ENCODE peak calls at places on chromosomes 13 and 19, in seven cellular contexts. Y, N, P, G, V, R and A are unnamed samples.

GRCh38 chr13:51066091-51066831 is 44.8 kb downstream of the C13orf42 start:
- DNase-seq in N (no peak), Y (no peak), V (peak; percentile 53), P (no peak), R (peak; percentile 44), G (no peak), A (peak; percentile 4)

GRCh38 chr19:38283261-38283660 is 18.9 kb downstream of the SPINT2 start:
- DNase-seq in V (no peak), R (no peak), G (no peak), P (no peak), Y (no peak), N (no peak), A (no peak)

GRCh38 chr19:58279042-58279924 is 528 bp downstream of the ZNF8 start:
- DNase-seq in P (peak; percentile 15), R (peak; percentile 86), G (peak; percentile 87), V (peak; percentile 78), Y (peak; percentile 75), N (no peak), A (peak; percentile 51)

GRCh38 chr13:45615501-45616101 is at the start of gene ERICH6B:
- DNase-seq in Y (peak; percentile 86), P (no peak), R (peak; percentile 67), V (peak; percentile 51), G (peak; percentile 83), N (peak; percentile 80), A (peak; percentile 7)

GRCh38 chr13:97542102-97542501 is 108.1 kb downstream of the RAP2A start:
- DNase-seq in P (no peak), Y (no peak), R (no peak), N (no peak), V (peak; percentile 30), G (no peak), A (peak; percentile 38)

GRCh38 chr19:28028881-28029280 is 1184.1 kb downstream of the UQCRFS1 start:
- DNase-seq in V (no peak), Y (no peak), P (no peak), N (no peak), G (no peak), R (no peak), A (no peak)

GRCh38 chr13:49399801-49400472 is 43.9 kb downstream of the CAB39L start:
- DNase-seq in Y (no peak), R (no peak), V (no peak), P (no peak), G (no peak), N (no peak), A (no peak)

GRCh38 chr19:41219924-41220567 is 1.0 kb downstream of the AXL start:
- DNase-seq in G (peak; percentile 68), N (no peak), V (peak; percentile 79), R (no peak), Y (no peak), P (no peak), A (peak; percentile 67)

GRCh38 chr13:49620170-49620621 is 8.1 kb upstream of the ARL11 start:
- DNase-seq in P (no peak), Y (no peak), R (no peak), G (no peak), V (no peak), N (no peak), A (no peak)

GRCh38 chr13:49927755-49928154 is 8.4 kb downstream of the SPRYD7 start:
- DNase-seq in P (no peak), R (no peak), Y (no peak), V (peak; percentile 6), G (no peak), N (no peak), A (peak; percentile 76)

GRCh38 chr13:30446122-30446500 is 19.6 kb downstream of the HMGB1 start:
- DNase-seq in P (no peak), V (no peak), N (no peak), Y (no peak), G (no peak), R (no peak), A (no peak)

GRCh38 chr13:30453727-30454126 is 12.0 kb downstream of the HMGB1 start:
- DNase-seq in P (no peak), R (no peak), V (peak; percentile 35), G (no peak), Y (no peak), N (no peak), A (peak; percentile 37)

GRCh38 chr13:30443957-30444404 is 21.7 kb downstream of the UBE2L5 start:
- DNase-seq in Y (no peak), N (no peak), R (no peak), G (no peak), V (no peak), P (no peak), A (no peak)

GRCh38 chr13:30450066-30450465 is 15.7 kb downstream of the HMGB1 start:
- DNase-seq in Y (no peak), V (no peak), R (no peak), G (no peak), P (peak; percentile 84), N (no peak), A (no peak)

DNA sequence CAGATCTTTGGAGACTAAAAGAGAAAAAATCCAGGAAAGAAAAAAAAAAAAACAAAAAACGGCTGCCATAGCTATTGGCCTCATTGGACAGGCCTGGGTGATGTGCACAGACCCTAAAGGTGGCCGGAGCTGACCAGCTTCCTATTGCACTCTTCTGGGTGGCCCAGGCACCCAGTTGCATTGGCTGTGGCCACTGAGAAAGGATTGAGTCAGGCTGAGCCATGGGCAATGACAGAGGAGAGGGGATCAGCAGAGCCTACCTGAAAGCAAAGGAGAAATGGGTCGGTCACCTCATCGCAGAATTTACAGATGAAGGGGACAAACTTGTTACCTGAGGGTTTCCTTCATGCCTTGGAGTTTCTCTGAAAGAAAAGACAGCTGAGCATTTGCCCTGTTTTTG is 17.3 kb downstream of the HMGB1 start:
- DNase-seq in N (no peak), P (no peak), G (no peak), V (no peak), R (no peak), Y (no peak), A (no peak)
- H2BK120ac ChIP-seq in N (no peak overlapping the region), P (no peak overlapping the region), G (no peak overlapping the region), V (peak overlapping the region; percentile 61), R (no peak overlapping the region), Y (no peak overlapping the region), A (no peak overlapping the region)

DNA sequence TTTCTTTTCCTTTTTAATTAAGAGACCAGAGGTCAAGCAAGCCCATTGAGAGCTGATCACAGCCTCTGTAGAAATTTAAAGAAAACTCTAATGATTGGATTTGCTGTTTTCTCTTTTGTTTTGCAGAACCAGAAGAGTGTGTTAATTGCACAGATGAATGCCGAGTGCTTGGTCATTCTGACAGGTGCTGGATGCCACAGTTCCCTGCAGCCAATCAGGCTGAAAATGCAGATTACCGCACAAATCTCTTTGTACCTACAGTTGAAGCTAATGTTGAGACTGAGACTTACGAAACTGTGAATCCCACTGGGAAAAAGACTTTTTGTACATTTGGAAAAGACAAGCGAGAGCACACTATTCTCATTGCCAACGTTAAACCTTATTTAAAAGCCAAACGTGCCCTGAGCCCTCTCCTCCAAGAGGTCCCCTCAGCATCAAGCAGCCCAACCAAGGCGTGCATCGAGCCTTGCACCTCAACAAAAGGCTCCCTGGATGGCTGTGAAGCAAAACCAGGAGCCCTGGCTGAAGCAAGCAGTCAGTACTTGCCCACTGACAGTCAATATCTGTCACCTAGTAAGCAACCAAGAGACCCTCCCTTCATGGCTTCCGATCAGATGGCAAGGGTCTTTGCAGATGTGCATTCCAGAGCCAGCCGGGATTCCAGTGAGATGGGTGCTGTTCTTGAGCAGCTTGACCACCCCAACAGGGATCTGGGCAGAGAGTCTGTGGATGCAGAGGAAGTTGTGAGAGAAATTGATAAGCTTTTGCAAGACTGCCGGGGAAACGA is 93.1 kb downstream of the PCDH17 start:
- DNase-seq in P (no peak), V (no peak), Y (peak; percentile 30), R (no peak), G (no peak), N (peak; percentile 73), A (no peak)
- H3K4me2 ChIP-seq in P (no peak overlapping the region), V (no peak overlapping the region), Y (no peak overlapping the region), R (peak overlapping the region; percentile 30), G (no peak overlapping the region), N (peak overlapping the region; percentile 12), A (no peak overlapping the region)

DNA sequence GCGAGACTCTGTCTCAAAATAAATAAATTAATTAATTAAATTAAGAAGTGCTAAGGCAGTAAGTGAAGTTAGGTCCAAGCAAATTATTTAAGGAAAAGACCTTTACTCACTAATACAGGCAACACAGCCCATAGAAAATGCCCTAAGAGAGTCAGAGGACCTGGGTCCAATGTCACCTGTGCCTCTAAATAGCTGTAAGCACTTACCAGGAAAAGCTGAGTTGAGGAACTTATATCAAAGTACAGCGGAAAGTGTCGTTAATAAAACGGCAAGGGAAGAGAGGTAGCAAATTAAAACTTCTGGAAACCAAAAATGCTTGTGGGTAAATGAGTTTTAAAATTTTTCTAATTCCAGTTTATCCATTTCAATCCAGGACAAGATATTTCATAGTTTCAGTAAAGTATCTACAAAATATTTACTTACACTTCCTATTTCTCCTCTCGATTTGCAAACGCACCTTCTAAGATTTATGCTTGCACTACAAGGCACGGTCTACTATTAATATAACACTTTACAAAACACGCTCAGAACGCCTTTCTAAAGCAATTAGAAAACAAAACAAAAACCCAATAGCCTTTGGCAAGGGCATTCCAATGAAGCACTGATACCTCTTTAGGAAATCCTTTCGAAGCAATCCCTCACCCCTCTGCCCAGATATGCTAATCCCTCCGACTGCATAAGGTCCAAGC is 967 bp downstream of the VPS36 start:
- DNase-seq in V (peak; percentile 19), N (no peak), Y (no peak), G (peak; percentile 4), P (no peak), R (no peak), A (no peak)
- H2BK120ac ChIP-seq in V (no peak overlapping the region), N (no peak overlapping the region), Y (no peak overlapping the region), G (no peak overlapping the region), P (no peak overlapping the region), R (no peak overlapping the region), A (peak overlapping the region; percentile 77)

GRCh38 chr19:2359992-2360875 is at the start of gene TMPRSS9:
- DNase-seq in N (no peak), Y (no peak), G (no peak), V (no peak), R (no peak), P (no peak), A (no peak)
- H3K4me2 ChIP-seq in N (peak within 1 kb of the TSS; percentile 14), Y (no peak within 1 kb of the TSS), G (no peak within 1 kb of the TSS), V (no peak within 1 kb of the TSS), R (peak within 1 kb of the TSS; percentile 33), P (no peak within 1 kb of the TSS), A (no peak within 1 kb of the TSS)

DNA sequence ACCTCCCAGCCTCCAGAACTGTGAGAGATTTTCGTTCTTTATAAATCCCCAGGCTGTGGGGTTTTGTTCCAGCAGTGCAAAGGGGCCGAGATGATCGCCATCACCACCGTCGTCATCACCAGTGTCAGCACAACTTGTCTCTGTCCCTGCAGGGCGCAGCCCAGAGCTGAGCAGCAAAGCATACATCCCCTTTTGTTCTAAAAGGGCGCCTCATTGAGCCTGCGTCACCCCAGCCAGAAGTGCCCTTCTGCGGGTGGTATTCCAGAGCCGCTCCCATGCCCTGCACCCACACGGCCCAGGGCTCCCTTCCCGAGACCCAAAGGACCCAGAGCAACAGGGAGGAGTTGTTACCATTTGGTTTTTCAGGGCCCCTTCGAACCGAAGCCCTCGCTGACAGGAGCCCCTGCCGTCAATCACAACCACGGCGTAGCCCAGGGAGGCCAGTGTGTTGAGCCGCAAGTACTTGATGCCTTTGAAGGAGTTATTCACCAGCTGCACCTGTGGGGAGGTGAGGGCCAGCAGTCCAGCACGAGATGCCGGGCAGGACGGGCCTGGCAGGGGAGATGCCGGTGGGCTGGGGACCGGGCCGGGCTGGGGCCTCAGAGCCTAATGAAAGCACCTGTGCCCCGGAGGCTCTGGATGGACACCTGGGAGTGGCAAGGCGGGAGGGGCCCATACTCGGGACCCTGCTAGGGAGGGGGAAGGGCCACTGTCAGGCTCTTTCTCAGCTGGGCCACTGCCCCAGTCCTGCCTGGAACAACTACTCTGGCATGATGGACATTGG is 14.4 kb upstream of the MYDGF start:
- DNase-seq in V (no peak), N (no peak), G (no peak), P (no peak), Y (no peak), R (no peak), A (no peak)
- H2BK120ac ChIP-seq in V (no peak overlapping the region), N (no peak overlapping the region), G (no peak overlapping the region), P (no peak overlapping the region), Y (no peak overlapping the region), R (no peak overlapping the region), A (no peak overlapping the region)

GRCh38 chr19:19420570-19421301 is 15.3 kb downstream of the GATAD2A start:
- DNase-seq in P (no peak), V (no peak), G (no peak), R (no peak), N (no peak), Y (no peak), A (no peak)
- H3K4me2 ChIP-seq in P (no peak overlapping the region), V (no peak overlapping the region), G (no peak overlapping the region), R (no peak overlapping the region), N (no peak overlapping the region), Y (no peak overlapping the region), A (no peak overlapping the region)